ENCODE peak calls at places on chromosomes 4 and X, in five cellular contexts. One of them, this sample, is unnamed.
A peak's percentile ranks its signal among the peaks of the same experiment; 100 is the strongest.

GRCh38 chrX:2610246-2611170 is 80.6 kb upstream of the CD99 start:
- DNase-seq in Panc1: no peak
- DNase-seq in Peyer's patch: no peak
- DNase-seq in GM23338: no peak
- DNase-seq in osteocyte: peak; percentile 11
- DNase-seq in this sample: no peak

GRCh38 chr4:75724867-75725724 is 719 bp downstream of the USO1 start:
- DNase-seq in Panc1: no peak
- DNase-seq in Peyer's patch: peak; percentile 81
- DNase-seq in osteocyte: peak; percentile 90
- DNase-seq in GM23338: peak; percentile 80
- DNase-seq in this sample: peak; percentile 81

GRCh38 chr4:13527983-13528822 is 16.1 kb downstream of the NKX3-2 start:
- DNase-seq in Panc1: no peak
- DNase-seq in osteocyte: peak; percentile 81
- DNase-seq in Peyer's patch: no peak
- DNase-seq in GM23338: peak; percentile 47
- DNase-seq in this sample: no peak

GRCh38 chrX:8244301-8244700 is 73.2 kb upstream of the VCX2 start:
- DNase-seq in Panc1: no peak
- DNase-seq in GM23338: no peak
- DNase-seq in osteocyte: no peak
- DNase-seq in Peyer's patch: no peak
- DNase-seq in this sample: no peak

GRCh38 chrX:40581333-40581910 is 652 bp downstream of the ATP6AP2 start:
- DNase-seq in osteocyte: no peak
- DNase-seq in Panc1: no peak
- DNase-seq in Peyer's patch: no peak
- DNase-seq in GM23338: no peak
- DNase-seq in this sample: no peak

GRCh38 chr4:99100876-99101275 is 12.3 kb upstream of the ADH5 start:
- DNase-seq in Panc1: no peak
- DNase-seq in Peyer's patch: no peak
- DNase-seq in GM23338: no peak
- DNase-seq in osteocyte: no peak
- DNase-seq in this sample: no peak

GRCh38 chrX:151982217-151982616 is 7.7 kb upstream of the GABRE start:
- DNase-seq in osteocyte: no peak
- DNase-seq in GM23338: no peak
- DNase-seq in Panc1: no peak
- DNase-seq in Peyer's patch: no peak
- DNase-seq in this sample: no peak

GRCh38 chr4:128527356-128527755 is 239.7 kb upstream of the PGRMC2 start:
- DNase-seq in GM23338: no peak
- DNase-seq in Panc1: no peak
- DNase-seq in osteocyte: no peak
- DNase-seq in Peyer's patch: no peak
- DNase-seq in this sample: no peak

GRCh38 chr4:58042176-58042575 is 932.0 kb upstream of the IGFBP7 start:
- DNase-seq in GM23338: no peak
- DNase-seq in Peyer's patch: no peak
- DNase-seq in Panc1: no peak
- DNase-seq in osteocyte: no peak
- DNase-seq in this sample: no peak

GRCh38 chrX:29690061-29690460 is 525.3 kb upstream of the MAGEB2 start:
- DNase-seq in Peyer's patch: no peak
- DNase-seq in osteocyte: no peak
- DNase-seq in Panc1: no peak
- DNase-seq in GM23338: no peak
- DNase-seq in this sample: no peak

GRCh38 chr4:3820016-3820805 is 54.0 kb downstream of the ADRA2C start:
- DNase-seq in Peyer's patch: no peak
- DNase-seq in GM23338: no peak
- DNase-seq in Panc1: no peak
- DNase-seq in osteocyte: no peak
- DNase-seq in this sample: no peak

GRCh38 chr4:86011117-86011516 is 348.7 kb downstream of the MAPK10 start:
- DNase-seq in Panc1: no peak
- DNase-seq in GM23338: no peak
- DNase-seq in osteocyte: no peak
- DNase-seq in Peyer's patch: no peak
- DNase-seq in this sample: no peak

GRCh38 chr4:110869114-110869513 is 246.2 kb upstream of the PITX2 start:
- DNase-seq in Panc1: no peak
- DNase-seq in GM23338: no peak
- DNase-seq in osteocyte: no peak
- DNase-seq in Peyer's patch: no peak
- DNase-seq in this sample: no peak

GRCh38 chrX:66728818-66729271 is 90.0 kb upstream of the EDA2R start:
- DNase-seq in Peyer's patch: peak; percentile 61
- DNase-seq in Panc1: no peak
- DNase-seq in GM23338: peak; percentile 68
- DNase-seq in osteocyte: no peak
- DNase-seq in this sample: no peak

GRCh38 chr4:137238456-137238855 is 293.8 kb downstream of the PCDH18 start:
- DNase-seq in Panc1: no peak
- DNase-seq in GM23338: no peak
- DNase-seq in Peyer's patch: no peak
- DNase-seq in osteocyte: no peak
- DNase-seq in this sample: no peak

GRCh38 chr4:147339116-147339515 is 141.8 kb upstream of the EDNRA start:
- DNase-seq in GM23338: no peak
- DNase-seq in Peyer's patch: no peak
- DNase-seq in Panc1: no peak
- DNase-seq in osteocyte: no peak
- DNase-seq in this sample: no peak

GRCh38 chr4:21986312-21986711 is 37.7 kb upstream of the KCNIP4 start:
- DNase-seq in Peyer's patch: no peak
- DNase-seq in GM23338: no peak
- DNase-seq in osteocyte: no peak
- DNase-seq in Panc1: no peak
- DNase-seq in this sample: no peak

GRCh38 chr4:80058740-80059139 is 14.3 kb downstream of the ANTXR2 start:
- DNase-seq in Peyer's patch: no peak
- DNase-seq in Panc1: no peak
- DNase-seq in osteocyte: no peak
- DNase-seq in GM23338: no peak
- DNase-seq in this sample: no peak

GRCh38 chrX:56978172-56978571 is 17.2 kb downstream of the SPIN3 start:
- DNase-seq in GM23338: peak; percentile 64
- DNase-seq in Peyer's patch: no peak
- DNase-seq in osteocyte: no peak
- DNase-seq in Panc1: no peak
- DNase-seq in this sample: no peak

GRCh38 chr4:139599594-139600374 is 43.8 kb upstream of the SETD7 start:
- DNase-seq in Panc1: peak; percentile 67
- DNase-seq in Peyer's patch: no peak
- DNase-seq in GM23338: no peak
- DNase-seq in osteocyte: no peak
- DNase-seq in this sample: no peak

GRCh38 chrX:29852767-29853166 is 362.6 kb upstream of the MAGEB2 start:
- DNase-seq in Panc1: no peak
- DNase-seq in GM23338: no peak
- DNase-seq in osteocyte: no peak
- DNase-seq in Peyer's patch: no peak
- DNase-seq in this sample: no peak

GRCh38 chr4:103137446-103137827 is 37.8 kb upstream of the BDH2 start:
- DNase-seq in Peyer's patch: no peak
- DNase-seq in Panc1: no peak
- DNase-seq in GM23338: no peak
- DNase-seq in osteocyte: no peak
- DNase-seq in this sample: no peak

GRCh38 chrX:14922437-14922836 is 49.2 kb downstream of the MOSPD2 start:
- DNase-seq in Panc1: no peak
- DNase-seq in GM23338: no peak
- DNase-seq in osteocyte: no peak
- DNase-seq in Peyer's patch: no peak
- DNase-seq in this sample: no peak

GRCh38 chr4:95165926-95166524 is 382.7 kb downstream of the UNC5C start:
- DNase-seq in Peyer's patch: no peak
- DNase-seq in osteocyte: no peak
- DNase-seq in Panc1: peak; percentile 30
- DNase-seq in GM23338: peak; percentile 89
- DNase-seq in this sample: no peak

GRCh38 chr4:158912390-158913175 is 143.8 kb downstream of the FNIP2 start:
- DNase-seq in Panc1: no peak
- DNase-seq in GM23338: no peak
- DNase-seq in Peyer's patch: no peak
- DNase-seq in osteocyte: no peak
- DNase-seq in this sample: no peak

GRCh38 chr4:157806176-157806575 is 366.6 kb downstream of the GASK1B start:
- DNase-seq in Peyer's patch: no peak
- DNase-seq in GM23338: no peak
- DNase-seq in osteocyte: no peak
- DNase-seq in Panc1: no peak
- DNase-seq in this sample: no peak

GRCh38 chr4:16136771-16137170 is 52.9 kb upstream of the PROM1 start:
- DNase-seq in GM23338: no peak
- DNase-seq in osteocyte: no peak
- DNase-seq in Peyer's patch: no peak
- DNase-seq in Panc1: no peak
- DNase-seq in this sample: no peak

GRCh38 chrX:120768681-120769080 is 107.0 kb downstream of the CT47B1 start:
- DNase-seq in Peyer's patch: no peak
- DNase-seq in osteocyte: no peak
- DNase-seq in Panc1: no peak
- DNase-seq in GM23338: no peak
- DNase-seq in this sample: no peak

GRCh38 chr4:184289179-184289535 is 71.5 kb upstream of the ENPP6 start:
- DNase-seq in Peyer's patch: no peak
- DNase-seq in Panc1: no peak
- DNase-seq in GM23338: no peak
- DNase-seq in osteocyte: no peak
- DNase-seq in this sample: no peak

GRCh38 chr4:184284742-184285141 is 67.1 kb upstream of the ENPP6 start:
- DNase-seq in Panc1: no peak
- DNase-seq in Peyer's patch: no peak
- DNase-seq in GM23338: no peak
- DNase-seq in osteocyte: no peak
- DNase-seq in this sample: no peak

GRCh38 chr4:184288451-184289178 is 70.9 kb upstream of the ENPP6 start:
- DNase-seq in osteocyte: no peak
- DNase-seq in GM23338: no peak
- DNase-seq in Peyer's patch: no peak
- DNase-seq in Panc1: no peak
- DNase-seq in this sample: no peak

GRCh38 chr4:184286346-184286745 is 68.7 kb upstream of the ENPP6 start:
- DNase-seq in GM23338: no peak
- DNase-seq in osteocyte: no peak
- DNase-seq in Peyer's patch: no peak
- DNase-seq in Panc1: no peak
- DNase-seq in this sample: no peak

DNA sequence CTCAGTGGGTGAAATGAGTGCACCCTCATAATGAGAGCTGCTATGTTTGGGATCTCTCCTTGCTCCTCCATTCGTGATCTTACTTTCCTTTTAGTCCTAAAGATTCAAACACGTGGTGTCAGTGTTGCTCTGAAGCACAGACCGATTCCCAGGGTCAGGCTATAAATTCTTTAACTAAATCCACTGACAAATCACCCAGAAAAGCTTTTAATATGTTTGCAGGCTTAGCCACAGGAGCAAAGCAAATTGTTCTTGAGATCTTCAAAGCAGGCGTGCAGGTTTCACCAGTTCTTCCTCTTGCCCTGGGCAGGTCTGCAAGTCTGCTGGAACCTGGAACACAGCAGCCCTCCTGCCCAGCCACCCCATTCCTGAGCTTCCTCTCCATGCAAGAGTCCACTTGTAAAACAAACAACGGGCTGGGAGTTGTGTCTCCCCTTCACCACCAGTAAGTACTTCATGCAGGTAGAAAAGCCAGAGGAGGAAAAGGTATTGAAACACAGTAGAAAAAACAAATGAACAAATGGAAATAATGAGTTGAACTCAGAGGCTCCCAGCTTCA is 70.1 kb upstream of the ENPP6 start:
- DNase-seq in Peyer's patch: no peak
- DNase-seq in GM23338: peak; percentile 29
- DNase-seq in osteocyte: no peak
- DNase-seq in Panc1: no peak
- DNase-seq in this sample: no peak
- TF ChIP-seq CTCF in Peyer's patch: peak; percentile 43
- TF ChIP-seq CTCF in GM23338: peak; percentile 55
- TF ChIP-seq CTCF in osteocyte: peak; percentile 52
- TF ChIP-seq CTCF in Panc1: peak; percentile 42
- TF ChIP-seq CTCF in this sample: no peak

GRCh38 chrX:81489987-81490386 is 288.1 kb downstream of the SH3BGRL start:
- DNase-seq in Peyer's patch: no peak
- DNase-seq in osteocyte: no peak
- DNase-seq in GM23338: peak; percentile 3
- DNase-seq in Panc1: no peak
- DNase-seq in this sample: no peak
- TF ChIP-seq CTCF in Peyer's patch: no peak
- TF ChIP-seq CTCF in osteocyte: peak; percentile 23
- TF ChIP-seq CTCF in GM23338: no peak
- TF ChIP-seq CTCF in Panc1: peak; percentile 17
- TF ChIP-seq CTCF in this sample: peak; percentile 59

DNA sequence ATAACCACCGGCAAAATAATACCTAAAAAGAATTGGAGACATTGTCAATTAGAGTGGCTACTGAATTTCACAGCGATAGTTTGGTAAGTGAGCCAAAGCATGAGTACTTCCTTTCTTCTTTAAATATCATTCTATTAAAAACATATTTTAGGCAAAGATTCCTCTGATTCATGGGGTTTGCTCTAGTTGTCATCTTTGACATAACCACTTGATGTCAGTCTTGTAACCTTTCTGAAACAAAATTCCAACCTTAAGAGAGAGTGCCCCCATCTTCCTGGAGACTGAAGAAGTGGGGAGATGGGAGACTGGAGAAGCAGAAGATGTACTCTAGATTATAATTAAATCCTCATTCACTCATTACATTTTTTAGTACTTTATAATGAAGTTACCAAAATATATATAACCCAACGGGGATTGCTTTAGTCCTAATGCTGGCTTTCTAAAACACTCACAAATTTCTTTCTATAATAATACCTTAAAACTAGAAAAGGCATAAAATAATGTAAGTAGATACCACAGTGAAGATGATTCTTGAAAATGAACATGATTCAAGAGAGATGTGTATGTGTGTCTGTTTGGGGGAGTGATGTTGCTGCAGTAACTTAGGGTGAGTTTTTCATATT is 96.4 kb downstream of the EMCN start:
- DNase-seq in Panc1: no peak
- DNase-seq in Peyer's patch: no peak
- DNase-seq in osteocyte: no peak
- DNase-seq in GM23338: peak; percentile 50
- DNase-seq in this sample: no peak
- TF ChIP-seq CTCF in Panc1: peak; percentile 44
- TF ChIP-seq CTCF in Peyer's patch: peak; percentile 33
- TF ChIP-seq CTCF in osteocyte: peak; percentile 82
- TF ChIP-seq CTCF in GM23338: peak; percentile 68
- TF ChIP-seq CTCF in this sample: peak; percentile 74

DNA sequence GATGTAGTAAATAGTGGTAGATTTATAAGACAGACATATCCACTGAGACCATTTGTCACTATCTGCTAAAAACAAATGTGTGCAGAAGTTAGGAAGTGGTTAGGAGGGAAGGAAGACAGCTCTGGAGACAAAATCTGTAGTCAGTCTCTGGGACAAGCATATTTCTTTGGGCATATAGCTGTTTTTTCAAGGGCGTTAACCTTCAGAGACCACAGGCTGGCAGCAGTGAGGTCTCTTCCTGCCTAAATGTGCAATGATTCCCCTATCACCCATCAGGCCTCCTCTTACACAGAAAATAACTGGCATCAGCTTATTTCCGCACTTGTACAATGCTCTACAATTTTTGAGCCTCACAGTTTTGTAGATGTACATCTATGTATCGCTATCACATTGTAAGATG is 6.5 kb downstream of the TMEM150C start:
- DNase-seq in osteocyte: no peak
- DNase-seq in GM23338: peak; percentile 51
- DNase-seq in Panc1: no peak
- DNase-seq in Peyer's patch: no peak
- DNase-seq in this sample: no peak
- TF ChIP-seq CTCF in osteocyte: peak; percentile 44
- TF ChIP-seq CTCF in GM23338: peak; percentile 56
- TF ChIP-seq CTCF in Panc1: peak; percentile 40
- TF ChIP-seq CTCF in Peyer's patch: no peak
- TF ChIP-seq CTCF in this sample: peak; percentile 35

This sample was measured in type B pancreatic cell.